ENCODE peak calls at places on chromosome 16, in five cellular contexts. P is skeletal muscle cell, T is fibroblast of lung, V is PC-3, U is small intestine. D is an unnamed sample.

GRCh38 chr16:31010943-31011342 is 505 bp upstream of the STX1B start:
- DNase-seq in P (no peak), U (no peak), T (no peak), V (no peak), D (no peak)

GRCh38 chr16:17544785-17545184 is 74.0 kb upstream of the XYLT1 start:
- DNase-seq in V (no peak), T (no peak), U (no peak), P (no peak), D (peak)

GRCh38 chr16:81940781-81941560 is 70.3 kb downstream of the SDR42E1 start:
- DNase-seq in U (peak), T (peak), V (peak), P (peak), D (no peak)

GRCh38 chr16:8568231-8568617 is 22.1 kb downstream of the TMEM114 start:
- DNase-seq in T (peak), V (no peak), P (no peak), U (no peak), D (no peak)

GRCh38 chr16:15976929-15977637 is 27.7 kb downstream of the ABCC1 start:
- DNase-seq in T (peak), V (no peak), P (peak), U (no peak), D (no peak)

GRCh38 chr16:55526448-55526847 is 17.6 kb downstream of the LPCAT2 start:
- DNase-seq in V (no peak), U (no peak), T (no peak), P (no peak), D (no peak)

GRCh38 chr16:72848759-72849664 is 198.9 kb downstream of the ZFHX3 start:
- DNase-seq in V (peak), T (peak), U (peak), P (peak), D (no peak)

GRCh38 chr16:68074850-68075249 is 10.3 kb upstream of the NFATC3 start:
- DNase-seq in T (no peak), U (peak), V (no peak), P (no peak), D (no peak)

DNA sequence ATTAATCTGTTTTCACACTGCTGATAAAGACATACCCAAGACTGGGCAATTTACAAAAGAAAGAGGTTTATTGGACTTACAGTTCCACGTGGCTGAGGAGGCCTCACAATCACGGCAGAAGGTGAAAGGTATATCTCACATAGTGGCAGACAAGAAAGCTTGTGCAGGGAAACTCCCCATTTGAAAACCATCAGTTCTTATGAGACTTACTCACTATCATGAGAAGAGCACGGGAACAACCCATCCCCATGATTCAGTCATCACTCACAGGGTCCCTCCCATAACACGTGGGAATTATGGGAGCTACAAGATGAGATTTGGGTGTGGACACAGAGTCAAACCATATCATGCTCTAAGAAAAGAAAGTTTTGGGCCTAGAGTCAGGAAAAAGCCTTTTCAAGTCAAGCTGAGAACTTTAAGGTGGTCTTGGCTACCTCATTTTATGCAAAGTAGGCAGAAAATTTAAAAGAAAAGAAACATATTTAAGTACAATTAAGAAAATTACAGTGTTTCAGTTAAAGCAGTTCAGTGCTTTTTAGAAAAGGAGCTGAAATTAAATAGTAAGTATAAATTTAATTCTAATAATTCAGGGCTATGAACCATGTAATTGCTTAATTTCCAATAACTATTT is 24.9 kb upstream of the CRYM start:
- DNase-seq in P (peak), V (peak), U (peak), T (peak), D (no peak)
- H3K4me3 ChIP-seq in P (peak), V (peak), U (no peak), T (peak), D (no peak)

GRCh38 chr16:89482824-89483220 is 7.5 kb downstream of the ANKRD11 start:
- DNase-seq in T (no peak), P (no peak), V (no peak), U (peak), D (no peak)

GRCh38 chr16:89484088-89484501 is 6.3 kb downstream of the ANKRD11 start:
- DNase-seq in U (no peak), T (no peak), V (no peak), P (no peak), D (no peak)

GRCh38 chr16:89484923-89485679 is 5.3 kb downstream of the ANKRD11 start:
- DNase-seq in P (no peak), V (no peak), U (peak), T (no peak), D (no peak)

GRCh38 chr16:89489040-89489721 is 1.2 kb downstream of the ANKRD11 start:
- DNase-seq in P (peak), T (peak), U (peak), V (peak), D (no peak)

DNA sequence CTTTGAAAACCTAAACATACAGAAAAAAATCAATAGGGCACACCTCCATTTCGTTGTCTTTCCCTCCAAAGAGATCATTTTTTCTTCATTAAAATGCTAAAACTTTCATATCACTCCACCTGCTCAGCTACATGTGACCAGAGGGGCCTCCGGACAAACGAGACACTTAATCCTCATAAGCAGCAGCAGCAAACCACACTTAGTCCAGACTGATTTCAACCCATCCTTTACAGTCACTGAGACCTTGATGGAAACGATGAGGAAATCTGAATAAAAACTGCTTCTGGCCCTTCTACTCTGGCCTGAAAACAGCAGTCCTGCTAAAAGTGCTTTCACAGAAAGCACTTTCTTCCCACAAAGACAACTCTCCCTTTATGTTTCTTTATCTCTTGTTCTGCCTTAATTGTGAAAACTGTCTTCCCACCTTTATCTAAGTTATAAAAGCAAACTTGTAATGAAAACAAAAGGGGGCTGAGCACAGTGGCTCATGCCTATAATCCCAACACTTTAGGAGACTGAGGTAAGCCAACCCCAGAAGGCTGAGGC is 4.6 kb downstream of the ANKRD11 start:
- DNase-seq in V (no peak), T (no peak), P (no peak), U (no peak), D (no peak)
- H3K4me3 ChIP-seq in V (no peak), T (no peak), P (no peak), U (no peak), D (no peak)

DNA sequence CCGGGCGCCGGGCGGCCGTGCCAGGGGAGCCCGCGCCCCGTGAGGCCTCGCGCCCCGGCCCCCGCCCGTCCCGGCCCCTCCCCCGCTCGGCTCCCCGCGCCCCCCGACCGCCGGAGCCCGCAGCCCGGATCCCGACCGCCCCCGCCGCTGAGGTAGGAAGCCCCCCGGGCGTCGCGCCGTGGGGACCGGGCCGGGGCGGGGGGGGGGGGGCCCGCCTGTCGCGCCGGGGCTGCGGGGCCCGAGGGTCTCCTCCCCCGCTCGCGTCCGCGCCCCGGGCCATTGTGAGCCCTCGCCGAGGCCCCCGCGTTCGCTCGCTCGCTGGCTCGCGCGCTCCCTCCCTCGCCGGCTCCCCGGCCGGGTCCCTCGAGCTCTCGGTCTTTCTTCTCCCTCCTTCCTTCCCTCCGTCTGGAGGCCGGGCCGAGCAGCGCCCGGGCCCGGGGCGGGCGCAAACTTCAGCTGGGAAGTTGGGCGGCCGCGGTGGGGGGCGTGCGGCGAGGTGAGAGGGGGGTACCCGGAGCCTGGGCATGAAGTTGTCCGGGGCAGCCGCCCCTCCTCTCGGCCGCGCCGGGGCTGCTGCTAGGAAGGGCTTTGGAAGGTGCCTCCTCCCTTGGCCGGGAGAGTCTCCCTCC is 350 bp downstream of the GLIS2 start:
- DNase-seq in T (no peak), P (no peak), U (no peak), V (peak), D (no peak)
- H3K4me3 ChIP-seq in T (peak), P (peak), U (peak), V (peak), D (peak)

GRCh38 chr16:3067929-3068288 is 2.5 kb downstream of the IL32 start:
- DNase-seq in V (no peak), P (no peak), U (no peak), T (no peak), D (no peak)
- H3K4me3 ChIP-seq in V (no peak), P (no peak), U (peak), T (no peak), D (no peak)

GRCh38 chr16:74773431-74774222 is 993 bp downstream of the FA2H start:
- DNase-seq in U (peak), T (no peak), V (peak), P (no peak), D (no peak)
- H3K4me3 ChIP-seq in U (peak), T (no peak), V (peak), P (no peak), D (peak)

GRCh38 chr16:57808589-57808988 is 6.3 kb upstream of the KIFC3 start:
- DNase-seq in P (no peak), V (no peak), T (no peak), U (no peak), D (no peak)
- H3K4me3 ChIP-seq in P (peak), V (no peak), T (peak), U (no peak), D (no peak)

DNA sequence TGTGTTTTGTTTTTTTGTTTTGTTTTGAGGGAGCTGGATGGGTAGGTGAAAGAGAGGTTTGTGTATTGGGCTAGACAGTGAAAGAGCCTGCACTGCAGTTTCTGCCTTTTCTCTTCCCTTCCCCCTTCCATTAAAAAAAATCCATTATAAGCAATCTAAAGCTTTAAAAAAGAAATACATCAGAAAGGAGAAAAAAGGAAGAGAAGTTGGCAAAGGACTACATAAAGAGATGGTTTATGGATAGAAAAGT is 10.7 kb upstream of the EEF2K start:
- DNase-seq in P (no peak), T (no peak), V (no peak), U (no peak), D (no peak)
- H3K4me3 ChIP-seq in P (no peak), T (no peak), V (peak), U (no peak), D (no peak)

DNA sequence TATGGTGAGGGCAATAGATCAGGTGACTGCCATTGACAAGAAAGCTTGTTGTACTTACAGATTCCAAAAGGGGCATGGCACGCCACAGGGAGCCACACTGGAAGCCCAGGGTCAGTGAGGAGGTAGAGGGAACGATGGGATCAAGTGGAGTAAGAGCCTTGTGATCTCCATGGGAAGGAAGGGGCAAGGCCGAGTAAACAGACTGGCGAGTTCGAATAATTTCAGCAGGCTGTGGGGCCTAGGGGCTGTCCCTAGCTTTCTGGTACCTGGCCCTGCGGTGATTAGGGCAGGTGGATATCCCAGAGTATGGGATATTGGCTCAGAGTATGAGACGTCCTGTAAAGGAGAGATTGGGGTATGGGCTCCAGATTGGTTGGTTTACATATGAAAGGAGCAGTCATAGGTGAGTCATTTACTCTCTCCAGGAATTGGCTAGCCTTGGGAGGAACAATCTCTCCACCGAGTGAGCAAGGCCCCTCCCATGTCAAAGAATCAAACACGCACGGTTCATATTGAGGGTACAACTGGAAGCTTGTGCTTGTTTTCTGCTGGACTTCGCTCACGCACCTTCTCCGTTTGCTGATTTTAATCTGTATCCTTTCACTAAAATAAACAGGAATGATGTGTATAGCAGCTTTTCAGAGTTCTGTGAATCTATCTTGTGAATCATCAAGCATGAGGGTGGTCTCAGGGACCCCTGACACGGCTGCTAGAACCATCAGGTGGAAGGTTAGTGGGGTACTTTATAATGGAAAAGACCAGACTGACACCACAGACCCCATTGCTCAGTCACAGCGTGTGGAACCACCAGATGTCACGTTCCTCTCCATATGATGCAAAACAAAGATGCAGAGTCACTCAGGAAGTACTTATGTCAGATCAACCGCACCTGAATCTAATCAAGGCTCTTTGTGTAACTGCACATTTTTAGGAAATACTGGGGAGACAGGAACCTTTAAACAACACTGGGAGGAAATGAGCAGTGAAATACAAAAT is 27.9 kb downstream of the GABARAPL2 start:
- DNase-seq in V (peak), T (peak), U (no peak), P (no peak), D (peak)
- H3K4me3 ChIP-seq in V (peak), T (no peak), U (no peak), P (no peak), D (no peak)

GRCh38 chr16:85171809-85172464 is 59.7 kb upstream of the CIBAR2 start:
- DNase-seq in V (peak), P (no peak), U (no peak), T (peak), D (no peak)
- H3K4me3 ChIP-seq in V (peak), P (peak), U (no peak), T (peak), D (no peak)

GRCh38 chr16:58421029-58421428 is 28.8 kb downstream of the GINS3 start:
- DNase-seq in V (no peak), T (no peak), P (no peak), U (no peak), D (no peak)
- H3K4me3 ChIP-seq in V (no peak), T (no peak), P (no peak), U (no peak), D (no peak)

D was measured in iPS DF 6.9.